ENCODE peak calls at places on chromosome 7, in six cellular contexts. One of them, this sample, is unnamed. For H3K4me1, the result is how much of the 10 kb centered on the place peaks cover.

GRCh38 chr7:152336754-152337368 is 98.9 kb downstream of the KMT2C start:
- DNase-seq in psoas muscle: no peak
- DNase-seq in hepatocyte: peak
- DNase-seq in uterus: peak
- DNase-seq in breast epithelium: no peak
- DNase-seq in H9: peak
- DNase-seq in this sample: no peak

GRCh38 chr7:24742764-24743163 is 14.5 kb downstream of the GSDME start:
- DNase-seq in psoas muscle: no peak
- DNase-seq in hepatocyte: no peak
- DNase-seq in uterus: no peak
- DNase-seq in breast epithelium: no peak
- DNase-seq in H9: no peak
- DNase-seq in this sample: no peak

GRCh38 chr7:100090527-100091410 is 2.0 kb downstream of the COPS6 start:
- DNase-seq in psoas muscle: no peak
- DNase-seq in hepatocyte: no peak
- DNase-seq in uterus: no peak
- DNase-seq in breast epithelium: no peak
- DNase-seq in H9: no peak
- DNase-seq in this sample: no peak

GRCh38 chr7:107944776-107945175 is 53.8 kb downstream of the DLD start:
- DNase-seq in psoas muscle: no peak
- DNase-seq in hepatocyte: no peak
- DNase-seq in uterus: no peak
- DNase-seq in breast epithelium: no peak
- DNase-seq in H9: no peak
- DNase-seq in this sample: no peak

GRCh38 chr7:151083071-151083823 is at the start of gene TMUB1:
- DNase-seq in psoas muscle: peak
- DNase-seq in hepatocyte: peak
- DNase-seq in uterus: peak
- DNase-seq in breast epithelium: peak
- DNase-seq in H9: peak
- DNase-seq in this sample: peak

GRCh38 chr7:131241381-131241780 is 86.3 kb upstream of the MKLN1 start:
- DNase-seq in psoas muscle: no peak
- DNase-seq in hepatocyte: no peak
- DNase-seq in uterus: no peak
- DNase-seq in breast epithelium: no peak
- DNase-seq in H9: no peak
- DNase-seq in this sample: no peak

GRCh38 chr7:41867639-41868038 is 164.7 kb upstream of the INHBA start:
- DNase-seq in psoas muscle: no peak
- DNase-seq in hepatocyte: no peak
- DNase-seq in uterus: no peak
- DNase-seq in breast epithelium: no peak
- DNase-seq in H9: no peak
- DNase-seq in this sample: no peak

GRCh38 chr7:157785486-157786186 is 448.8 kb downstream of the DNAJB6 start:
- DNase-seq in psoas muscle: no peak
- DNase-seq in hepatocyte: no peak
- DNase-seq in uterus: no peak
- DNase-seq in breast epithelium: no peak
- DNase-seq in H9: no peak
- DNase-seq in this sample: no peak

GRCh38 chr7:16814987-16815386 is 10.2 kb upstream of the AGR2 start:
- DNase-seq in psoas muscle: no peak
- DNase-seq in hepatocyte: no peak
- DNase-seq in uterus: no peak
- DNase-seq in breast epithelium: no peak
- DNase-seq in H9: no peak
- DNase-seq in this sample: no peak

GRCh38 chr7:972670-973309 is 2.6 kb downstream of the COX19 start:
- DNase-seq in psoas muscle: no peak
- DNase-seq in hepatocyte: no peak
- DNase-seq in uterus: no peak
- DNase-seq in breast epithelium: no peak
- DNase-seq in H9: no peak
- DNase-seq in this sample: no peak

GRCh38 chr7:157927313-157927925 is 590.6 kb downstream of the DNAJB6 start:
- DNase-seq in psoas muscle: no peak
- DNase-seq in hepatocyte: no peak
- DNase-seq in uterus: no peak
- DNase-seq in breast epithelium: no peak
- DNase-seq in H9: no peak
- DNase-seq in this sample: no peak

GRCh38 chr7:37052673-37053072 is 328.4 kb upstream of the AOAH start:
- DNase-seq in psoas muscle: no peak
- DNase-seq in hepatocyte: peak
- DNase-seq in uterus: no peak
- DNase-seq in breast epithelium: no peak
- DNase-seq in H9: peak
- DNase-seq in this sample: no peak

GRCh38 chr7:41882745-41883527 is 180.0 kb upstream of the INHBA start:
- DNase-seq in psoas muscle: no peak
- DNase-seq in hepatocyte: no peak
- DNase-seq in uterus: no peak
- DNase-seq in breast epithelium: no peak
- DNase-seq in H9: no peak
- DNase-seq in this sample: no peak

GRCh38 chr7:11758627-11759111 is 73.3 kb downstream of the THSD7A start:
- DNase-seq in psoas muscle: no peak
- DNase-seq in hepatocyte: no peak
- DNase-seq in uterus: no peak
- DNase-seq in breast epithelium: no peak
- DNase-seq in H9: no peak
- DNase-seq in this sample: no peak

GRCh38 chr7:147915781-147916180 is 674.8 kb upstream of the C7orf33 start:
- DNase-seq in psoas muscle: no peak
- DNase-seq in hepatocyte: no peak
- DNase-seq in uterus: no peak
- DNase-seq in breast epithelium: no peak
- DNase-seq in H9: peak
- DNase-seq in this sample: no peak

GRCh38 chr7:151756076-151756731 is 120.7 kb downstream of the PRKAG2 start:
- DNase-seq in psoas muscle: no peak
- DNase-seq in hepatocyte: no peak
- DNase-seq in uterus: no peak
- DNase-seq in breast epithelium: no peak
- DNase-seq in H9: no peak
- DNase-seq in this sample: no peak

GRCh38 chr7:158227258-158227657 is 360.4 kb downstream of the PTPRN2 start:
- DNase-seq in psoas muscle: no peak
- DNase-seq in hepatocyte: no peak
- DNase-seq in uterus: no peak
- DNase-seq in breast epithelium: no peak
- DNase-seq in H9: no peak
- DNase-seq in this sample: no peak

GRCh38 chr7:151440799-151441443 is 980 bp upstream of the CRYGN start:
- DNase-seq in psoas muscle: no peak
- DNase-seq in hepatocyte: no peak
- DNase-seq in uterus: peak
- DNase-seq in breast epithelium: no peak
- DNase-seq in H9: no peak
- DNase-seq in this sample: no peak

GRCh38 chr7:151840088-151840910 is 36.6 kb downstream of the PRKAG2 start:
- DNase-seq in psoas muscle: no peak
- DNase-seq in hepatocyte: no peak
- DNase-seq in uterus: no peak
- DNase-seq in breast epithelium: no peak
- DNase-seq in H9: no peak
- DNase-seq in this sample: no peak

GRCh38 chr7:118870187-118870586 is 645.7 kb downstream of the ANKRD7 start:
- DNase-seq in psoas muscle: no peak
- DNase-seq in hepatocyte: no peak
- DNase-seq in uterus: no peak
- DNase-seq in breast epithelium: no peak
- DNase-seq in H9: peak
- DNase-seq in this sample: no peak

GRCh38 chr7:146773506-146773905 is 656.9 kb downstream of the CNTNAP2 start:
- DNase-seq in psoas muscle: no peak
- DNase-seq in hepatocyte: no peak
- DNase-seq in uterus: no peak
- DNase-seq in breast epithelium: no peak
- DNase-seq in H9: no peak
- DNase-seq in this sample: no peak

DNA sequence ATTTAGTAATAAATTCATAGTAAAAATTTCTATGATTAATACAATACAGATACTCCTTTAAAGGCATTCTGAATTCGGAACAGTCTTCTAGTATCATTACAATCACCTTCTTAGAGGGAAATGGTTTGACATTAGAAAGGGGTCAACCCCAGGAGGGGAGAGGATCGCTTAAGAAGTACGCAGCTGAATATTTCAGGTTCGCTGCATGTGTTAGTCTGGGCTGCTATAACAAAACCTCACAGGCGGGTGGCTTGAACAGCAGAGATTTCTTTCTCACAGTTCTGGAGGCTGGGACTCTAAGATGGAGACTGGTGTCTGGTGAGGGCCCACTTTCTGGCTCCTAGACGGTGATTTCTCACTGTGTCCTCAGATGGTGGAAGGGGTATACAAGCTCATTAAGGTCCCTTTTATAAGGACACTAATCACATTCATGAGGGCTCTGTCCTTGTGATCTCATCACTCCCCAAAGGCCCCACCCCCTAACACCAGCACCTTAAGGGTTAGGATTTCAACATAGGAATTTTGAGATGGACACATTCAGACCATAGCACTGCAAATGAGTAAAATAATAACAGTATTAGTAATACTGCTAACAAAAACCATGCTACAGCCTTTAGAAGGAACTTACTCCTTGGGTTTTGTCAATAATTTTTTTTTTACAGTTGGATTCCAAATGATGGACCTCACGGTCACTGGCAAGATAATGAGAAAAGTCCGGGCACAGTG is 34.0 kb downstream of the GNA12 start:
- DNase-seq in psoas muscle: no peak
- DNase-seq in hepatocyte: no peak
- DNase-seq in uterus: no peak
- DNase-seq in breast epithelium: peak
- DNase-seq in H9: no peak
- DNase-seq in this sample: no peak
- H3K4me1 ChIP-seq in psoas muscle: under half
- H3K4me1 ChIP-seq in hepatocyte: under half
- H3K4me1 ChIP-seq in uterus: under half
- H3K4me1 ChIP-seq in breast epithelium: under half
- H3K4me1 ChIP-seq in H9: under half
- H3K4me1 ChIP-seq in this sample: under half

GRCh38 chr7:70704921-70705346 is 427.0 kb upstream of the GALNT17 start:
- DNase-seq in psoas muscle: no peak
- DNase-seq in hepatocyte: no peak
- DNase-seq in uterus: no peak
- DNase-seq in breast epithelium: no peak
- DNase-seq in H9: no peak
- DNase-seq in this sample: no peak
- H3K4me1 ChIP-seq in psoas muscle: under half
- H3K4me1 ChIP-seq in hepatocyte: under half
- H3K4me1 ChIP-seq in uterus: under half
- H3K4me1 ChIP-seq in breast epithelium: under half
- H3K4me1 ChIP-seq in H9: under half
- H3K4me1 ChIP-seq in this sample: under half

DNA sequence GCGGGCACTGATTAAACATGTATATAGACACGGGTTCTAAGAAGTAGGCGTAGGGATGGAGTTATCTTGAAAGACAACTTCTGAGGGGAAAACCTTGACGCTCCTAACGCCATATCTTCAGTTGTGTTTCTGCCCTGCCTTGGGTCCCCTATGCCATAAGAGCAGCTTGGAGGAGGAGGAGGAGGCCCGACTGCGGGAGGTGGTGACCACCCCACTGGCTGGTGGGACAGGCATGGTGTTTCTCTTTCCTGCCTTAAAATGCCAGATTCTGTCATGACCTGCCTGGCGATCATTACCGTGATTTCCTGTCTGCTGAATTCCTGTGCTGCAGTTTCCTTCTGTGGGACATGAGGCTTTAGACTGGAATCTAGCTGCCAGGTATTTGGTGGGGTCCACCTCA is 15.9 kb downstream of the ZNF783 start:
- DNase-seq in psoas muscle: no peak
- DNase-seq in hepatocyte: no peak
- DNase-seq in uterus: no peak
- DNase-seq in breast epithelium: peak
- DNase-seq in H9: no peak
- DNase-seq in this sample: no peak
- H3K4me1 ChIP-seq in psoas muscle: under half
- H3K4me1 ChIP-seq in hepatocyte: under half
- H3K4me1 ChIP-seq in uterus: under half
- H3K4me1 ChIP-seq in breast epithelium: under half
- H3K4me1 ChIP-seq in H9: under half
- H3K4me1 ChIP-seq in this sample: under half

DNA sequence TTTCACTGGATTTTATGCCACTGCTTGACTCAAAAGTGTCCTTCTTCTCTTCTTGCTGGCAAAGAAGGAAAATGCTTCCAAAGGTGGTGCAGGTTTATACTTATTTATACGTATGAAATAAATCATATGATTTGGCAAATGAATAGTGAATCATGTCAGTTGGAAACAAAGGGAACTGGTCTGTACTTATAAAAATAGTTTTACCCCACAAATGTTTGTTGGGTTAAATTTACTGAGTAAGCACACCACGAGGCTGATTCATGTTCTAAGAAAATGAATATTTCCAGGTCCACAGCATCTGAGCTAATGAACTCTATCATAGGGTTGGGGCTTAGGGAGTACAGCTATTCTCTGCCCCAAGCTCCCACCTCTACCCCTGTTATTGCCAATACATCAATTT is 232.2 kb downstream of the TRIL start:
- DNase-seq in psoas muscle: no peak
- DNase-seq in hepatocyte: no peak
- DNase-seq in uterus: no peak
- DNase-seq in breast epithelium: no peak
- DNase-seq in H9: no peak
- DNase-seq in this sample: no peak
- H3K4me1 ChIP-seq in psoas muscle: under half
- H3K4me1 ChIP-seq in hepatocyte: under half
- H3K4me1 ChIP-seq in uterus: under half
- H3K4me1 ChIP-seq in breast epithelium: under half
- H3K4me1 ChIP-seq in H9: under half
- H3K4me1 ChIP-seq in this sample: under half